ENCODE peak calls at places on chromosomes 12 and 14, in five cellular contexts. E, A, M, W and T are unnamed samples.

GRCh38 chr14:100278702-100279101 is 27.5 kb downstream of the SLC25A29 start:
- DNase-seq in E (peak), A (no peak), M (peak), W (no peak), T (no peak)

GRCh38 chr14:100065161-100065871 is at the start of gene EVL:
- DNase-seq in E (no peak), A (no peak), M (no peak), W (peak), T (no peak)

GRCh38 chr12:93109794-93110203 is 180.7 kb upstream of the EEA1 start:
- DNase-seq in E (no peak), A (no peak), M (no peak), W (no peak), T (no peak)

GRCh38 chr12:5768171-5768879 is 176.7 kb downstream of the ANO2 start:
- DNase-seq in E (no peak), A (peak), M (no peak), W (peak), T (no peak)

GRCh38 chr12:130425698-130426245 is 88.1 kb downstream of the PIWIL1 start:
- DNase-seq in E (no peak), A (no peak), M (no peak), W (peak), T (no peak)

GRCh38 chr14:33691907-33692306 is 259.0 kb downstream of the EGLN3 start:
- DNase-seq in E (no peak), A (no peak), M (no peak), W (no peak), T (no peak)

GRCh38 chr12:122048156-122048555 is 26.5 kb downstream of the BCL7A start:
- DNase-seq in E (no peak), A (no peak), M (peak), W (no peak), T (no peak)

GRCh38 chr12:27824126-27824842 is 44.2 kb upstream of the MANSC4 start:
- DNase-seq in E (no peak), A (no peak), M (no peak), W (no peak), T (no peak)

GRCh38 chr14:64766430-64767151 is 62.4 kb downstream of the PLEKHG3 start:
- DNase-seq in E (no peak), A (peak), M (no peak), W (no peak), T (no peak)

GRCh38 chr14:64765740-64766302 is 61.6 kb downstream of the PLEKHG3 start:
- DNase-seq in E (no peak), A (no peak), M (no peak), W (no peak), T (no peak)

GRCh38 chr14:64763089-64763782 is 59.0 kb downstream of the PLEKHG3 start:
- DNase-seq in E (no peak), A (peak), M (no peak), W (no peak), T (no peak)

GRCh38 chr14:64763801-64764511 is 59.7 kb downstream of the PLEKHG3 start:
- DNase-seq in E (no peak), A (peak), M (peak), W (no peak), T (peak)

DNA sequence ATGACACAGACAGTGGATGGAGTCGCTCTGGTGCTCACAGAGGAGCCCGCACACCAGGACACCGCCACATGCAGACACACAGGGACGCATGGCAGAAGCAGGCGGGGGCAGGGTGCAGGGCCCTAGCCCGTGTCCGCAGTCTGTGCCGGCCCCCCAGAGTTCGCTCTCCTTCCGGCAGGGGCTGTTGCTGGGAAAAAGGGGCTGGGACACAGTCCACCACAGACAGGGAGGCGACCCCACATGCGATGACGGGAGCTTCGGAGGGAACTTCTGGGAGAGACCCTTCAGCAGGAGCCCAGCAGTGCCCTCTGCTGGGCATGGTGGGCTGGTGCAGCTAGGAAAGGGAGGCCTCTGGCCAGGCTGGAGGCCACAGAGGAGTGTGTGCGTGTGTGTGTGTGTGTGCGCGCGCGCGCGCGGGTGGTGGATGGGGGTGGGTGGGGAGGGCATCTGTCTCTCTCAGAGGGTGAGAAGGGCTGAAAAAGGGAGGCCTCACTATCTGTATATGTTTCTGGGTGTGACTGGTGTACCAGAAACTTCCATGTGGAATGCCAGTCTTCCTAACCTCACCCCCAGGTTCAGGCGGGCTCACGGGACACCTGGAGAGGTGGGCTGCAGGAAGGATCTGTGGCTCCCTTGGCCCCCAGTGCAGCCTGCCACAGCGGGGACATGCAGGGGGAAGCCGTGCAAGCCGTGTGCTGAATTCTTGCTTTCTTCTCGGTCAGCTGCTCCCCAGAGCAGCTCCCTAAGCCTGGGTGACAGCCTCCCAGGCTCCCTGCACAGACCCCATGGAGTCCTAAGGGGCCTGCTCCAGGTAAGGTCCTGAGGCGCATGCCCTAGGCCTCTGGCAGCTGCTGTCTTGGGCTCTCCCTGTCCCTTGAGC is 60.7 kb downstream of the PLEKHG3 start:
- DNase-seq in E (no peak), A (no peak), M (peak), W (peak), T (peak)
- H3K4me3 ChIP-seq in E (no peak), A (no peak), M (peak), W (no peak), T (peak)

GRCh38 chr12:7411343-7411742 is 32.6 kb downstream of the CD163L1 start:
- DNase-seq in E (no peak), A (no peak), M (no peak), W (no peak), T (no peak)
- H3K4me3 ChIP-seq in E (no peak), A (no peak), M (no peak), W (no peak), T (no peak)

DNA sequence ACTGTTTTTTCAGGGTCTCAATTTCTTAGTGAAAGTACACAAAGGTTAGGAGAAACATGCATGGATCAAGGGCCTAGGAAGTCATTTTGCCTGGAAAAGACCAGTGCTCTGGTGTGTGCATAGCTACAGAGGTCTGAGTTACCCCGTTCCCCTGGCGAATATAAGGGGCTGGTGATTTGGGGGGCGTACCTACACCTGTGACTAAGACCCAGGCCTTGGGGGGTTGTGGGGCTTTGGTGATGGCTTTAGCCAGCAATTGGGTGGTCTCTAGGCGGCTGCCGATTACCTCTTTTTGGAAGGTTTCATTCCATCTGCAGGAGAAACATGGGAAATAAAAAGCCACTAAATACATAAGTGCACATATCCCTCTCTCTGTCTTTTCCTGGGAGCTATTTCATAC is 1.1 kb downstream of the SDR39U1 start:
- DNase-seq in E (no peak), A (no peak), M (no peak), W (no peak), T (no peak)
- H3K4me3 ChIP-seq in E (peak), A (no peak), M (peak), W (no peak), T (peak)

GRCh38 chr12:9756756-9757155 is 3.9 kb downstream of the CD69 start:
- DNase-seq in E (no peak), A (no peak), M (no peak), W (no peak), T (no peak)
- H3K4me3 ChIP-seq in E (no peak), A (no peak), M (no peak), W (no peak), T (no peak)

DNA sequence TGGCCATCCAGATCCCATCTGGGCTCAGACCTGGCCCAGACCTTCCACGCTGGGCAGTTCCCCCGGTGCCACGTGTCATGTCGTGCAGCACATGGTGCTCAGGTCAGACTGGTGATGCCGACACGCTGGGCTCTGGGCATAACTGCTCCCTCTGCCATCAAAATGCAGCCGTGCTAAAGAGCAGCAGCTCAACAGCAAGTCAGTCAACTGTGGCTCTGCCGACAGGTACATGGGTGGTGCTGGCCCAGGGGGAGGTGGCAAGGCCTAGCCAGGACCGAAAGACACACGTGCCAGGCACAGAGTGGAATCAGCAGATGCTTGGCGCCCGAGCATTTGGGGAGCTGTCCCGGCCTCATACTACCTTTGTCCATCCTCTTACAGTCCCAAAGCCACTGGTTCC is 1.6 kb downstream of the MCRS1 start:
- DNase-seq in E (no peak), A (no peak), M (no peak), W (no peak), T (no peak)
- H3K4me3 ChIP-seq in E (peak), A (no peak), M (no peak), W (no peak), T (no peak)

DNA sequence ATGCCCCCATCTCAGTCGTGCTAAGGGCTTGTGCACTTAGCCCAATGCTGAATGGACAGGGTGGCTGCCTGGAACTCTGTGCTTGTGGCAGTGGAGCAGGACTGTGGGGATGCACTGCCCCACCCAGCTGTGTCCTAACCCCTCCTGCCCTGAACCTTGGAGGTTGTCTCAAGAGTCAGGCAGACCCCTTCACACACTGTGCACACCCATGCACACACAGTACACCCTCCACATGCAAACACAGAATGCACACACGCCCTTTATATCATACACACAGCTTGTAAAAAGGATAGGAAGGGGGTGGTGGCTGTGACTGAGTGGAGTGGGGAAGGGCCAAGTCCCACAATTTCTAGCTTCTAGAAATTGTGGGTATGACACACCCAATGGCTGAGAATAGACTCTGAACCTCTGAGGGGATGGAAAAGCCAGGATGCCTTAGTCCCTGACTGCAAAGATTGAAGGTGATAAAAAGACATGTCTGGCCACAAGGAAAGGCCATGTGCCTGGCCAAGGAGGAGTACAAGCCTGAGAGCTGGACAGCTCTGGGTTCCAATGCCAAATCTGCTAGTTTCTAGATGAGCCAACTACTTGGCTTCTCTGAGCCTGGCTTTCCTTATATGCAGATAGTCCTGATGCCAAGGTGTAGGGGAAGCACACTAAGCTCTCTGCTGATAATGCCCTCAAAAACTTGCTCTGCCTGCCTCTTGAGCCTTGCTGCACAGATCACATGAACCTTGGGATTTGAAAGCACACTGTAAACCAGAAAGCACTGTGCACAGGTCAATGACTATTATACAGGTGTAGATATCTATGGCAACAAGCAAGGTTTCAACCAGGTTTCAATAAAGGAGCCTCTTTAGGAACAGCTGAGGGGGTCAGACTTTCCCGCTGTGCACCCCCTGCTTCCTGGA is 8.4 kb downstream of the KRT8 start:
- DNase-seq in E (no peak), A (no peak), M (no peak), W (no peak), T (no peak)
- H3K4me3 ChIP-seq in E (no peak), A (no peak), M (no peak), W (no peak), T (no peak)

GRCh38 chr12:45669762-45670161 is 59.7 kb upstream of the ARID2 start:
- DNase-seq in E (no peak), A (no peak), M (no peak), W (no peak), T (no peak)
- H3K4me3 ChIP-seq in E (no peak), A (no peak), M (no peak), W (no peak), T (no peak)

GRCh38 chr12:4214912-4215861 is 58.4 kb upstream of the CCND2 start:
- DNase-seq in E (no peak), A (no peak), M (peak), W (peak), T (peak)
- H3K4me3 ChIP-seq in E (no peak), A (no peak), M (no peak), W (no peak), T (no peak)

DNA sequence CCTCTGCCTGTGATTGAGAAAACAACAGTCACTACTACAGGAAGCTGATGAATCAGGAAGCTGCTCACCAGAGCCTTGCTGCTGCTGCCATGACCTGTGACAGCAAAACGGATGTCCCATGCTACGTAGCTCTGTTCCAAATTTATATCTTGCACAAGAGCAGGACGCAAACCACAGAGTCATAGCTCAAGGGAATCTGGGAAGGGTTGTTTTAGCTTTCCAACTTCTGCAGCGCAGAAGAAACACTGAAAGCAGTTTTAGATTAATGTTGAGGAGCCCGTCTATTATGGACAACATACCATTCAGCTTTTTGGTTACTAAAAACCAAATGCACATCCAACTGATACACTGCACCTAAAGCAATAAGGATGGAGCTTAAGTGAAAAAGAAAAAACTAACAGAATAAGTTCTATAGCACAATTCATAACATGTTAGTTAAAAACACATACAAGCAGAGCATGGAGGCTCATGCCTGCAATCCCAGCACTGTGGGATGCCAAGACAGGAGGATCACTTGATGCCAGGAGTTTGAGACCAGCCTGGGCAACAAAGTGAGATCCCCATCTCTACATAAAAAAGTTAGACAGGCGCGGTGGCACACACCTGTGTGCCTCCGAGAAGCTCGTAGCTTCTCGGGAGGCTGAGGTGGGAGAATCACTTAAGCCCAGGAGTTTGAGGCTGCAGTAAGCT is 1.7 kb upstream of the ANKRD33 start:
- DNase-seq in E (peak), A (no peak), M (peak), W (peak), T (peak)
- H3K4me3 ChIP-seq in E (no peak), A (no peak), M (no peak), W (no peak), T (no peak)

GRCh38 chr12:106134294-106134949 is 4.3 kb downstream of the NUAK1 start:
- DNase-seq in E (no peak), A (no peak), M (no peak), W (no peak), T (no peak)
- H3K4me3 ChIP-seq in E (no peak), A (no peak), M (no peak), W (no peak), T (no peak)